ENCODE peak calls at places on chromosome 1, in eight cellular contexts. S is Peyer's patch, U is AG10803, H is AG04449, M is astrocyte, I is astrocyte of the cerebellum, O is tibial artery, P is mucosa of descending colon. B is an unnamed sample.

GRCh38 chr1:184556665-184557064 is 169.8 kb downstream of the C1orf21 start:
- DNase-seq in I (no peak), H (no peak), M (no peak), S (no peak), U (no peak), P (no peak), O (no peak), B (no peak)

GRCh38 chr1:191320062-191320461 is 838.2 kb upstream of the RGS18 start:
- DNase-seq in O (no peak), U (no peak), P (no peak), S (no peak), H (no peak), M (no peak), I (no peak), B (no peak)

GRCh38 chr1:201397675-201398074 is 1.4 kb downstream of the LAD1 start:
- DNase-seq in H (no peak), P (peak), S (peak), M (no peak), I (no peak), U (no peak), O (no peak), B (no peak)

GRCh38 chr1:47389735-47390134 is 26.4 kb upstream of the FOXE3 start:
- DNase-seq in P (no peak), O (no peak), S (no peak), H (no peak), U (no peak), I (no peak), M (no peak), B (no peak)

GRCh38 chr1:185864331-185864730 is 130.1 kb downstream of the HMCN1 start:
- DNase-seq in H (no peak), U (no peak), P (no peak), S (no peak), I (no peak), O (no peak), M (peak), B (no peak)

GRCh38 chr1:89810880-89811279 is 10.0 kb upstream of the LRRC8D start:
- DNase-seq in H (no peak), M (no peak), P (no peak), U (no peak), I (no peak), O (no peak), S (no peak), B (no peak)

GRCh38 chr1:99717005-99717404 is 49.4 kb downstream of the FRRS1 start:
- DNase-seq in O (no peak), H (no peak), M (no peak), U (no peak), S (no peak), I (no peak), P (no peak), B (no peak)

GRCh38 chr1:214551052-214551435 is 358 bp downstream of the PTPN14 start:
- DNase-seq in P (peak), M (no peak), U (no peak), I (no peak), H (no peak), S (no peak), O (peak), B (peak)

GRCh38 chr1:173666646-173667045 is 3.0 kb downstream of the ANKRD45 start:
- DNase-seq in S (no peak), I (no peak), H (no peak), M (peak), U (no peak), P (no peak), O (no peak), B (no peak)

GRCh38 chr1:91744973-91745648 is 140.8 kb downstream of the TGFBR3 start:
- DNase-seq in H (no peak), M (no peak), U (peak), P (no peak), S (no peak), O (peak), I (no peak), B (no peak)

GRCh38 chr1:160093624-160094290 is 4.7 kb downstream of the IGSF8 start:
- DNase-seq in M (no peak), I (no peak), U (no peak), O (no peak), S (no peak), P (peak), H (no peak), B (no peak)

GRCh38 chr1:74767490-74767889 is 34.5 kb downstream of the TYW3 start:
- DNase-seq in I (no peak), M (no peak), P (no peak), U (peak), S (no peak), H (no peak), O (no peak), B (no peak)

GRCh38 chr1:210250665-210250997 is 18.0 kb downstream of the SERTAD4 start:
- DNase-seq in I (no peak), P (peak), M (no peak), U (no peak), H (no peak), S (no peak), O (peak), B (no peak)

GRCh38 chr1:227886993-227887696 is 60.6 kb downstream of the WNT9A start:
- DNase-seq in M (peak), O (peak), I (no peak), S (peak), H (no peak), U (peak), P (peak), B (no peak)

GRCh38 chr1:178010674-178011073 is 40.8 kb upstream of the SEC16B start:
- DNase-seq in P (no peak), M (no peak), U (no peak), H (no peak), I (no peak), S (peak), O (no peak), B (no peak)

GRCh38 chr1:207866471-207867135 is 44.3 kb downstream of the CD34 start:
- DNase-seq in S (peak), O (peak), I (no peak), U (peak), P (no peak), M (no peak), H (no peak), B (no peak)

DNA sequence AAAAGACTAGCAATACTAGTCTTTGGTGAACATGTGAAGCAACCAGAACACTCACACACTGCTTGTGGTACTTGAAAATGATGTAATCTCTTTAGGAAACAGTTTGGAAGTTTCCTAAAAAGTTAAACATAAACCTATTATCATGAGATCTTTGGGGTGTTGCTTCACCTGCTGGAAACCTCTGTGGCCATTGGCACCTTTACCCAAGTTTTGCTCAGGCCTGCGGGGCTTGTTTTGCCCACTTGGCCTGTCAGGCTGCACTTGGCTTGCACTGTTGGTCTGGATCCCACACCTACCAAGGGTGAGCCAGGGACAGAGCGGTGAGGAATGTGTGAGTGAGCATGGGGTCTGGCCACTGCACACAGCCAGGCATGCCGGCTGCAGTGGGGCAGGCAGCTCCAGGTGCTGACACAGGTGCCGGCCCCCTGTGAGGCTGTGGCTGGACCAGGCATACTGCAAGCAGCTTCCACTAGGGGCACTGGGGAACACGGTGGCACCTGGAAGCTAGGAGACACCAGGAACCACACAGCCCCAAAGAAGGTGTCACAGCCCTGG is 14.4 kb upstream of the FNBP1L start:
- DNase-seq in I (no peak), U (no peak), H (no peak), O (no peak), S (no peak), M (no peak), P (peak), B (no peak)
- TF ChIP-seq CTCF in I (no peak), U (peak), H (peak), O (no peak), S (peak), M (no peak), P (no peak), B (no peak)

GRCh38 chr1:1374861-1375662 is at the start of gene AURKAIP1:
- DNase-seq in H (peak), O (peak), S (peak), I (peak), M (peak), P (peak), U (peak), B (peak)
- TF ChIP-seq CTCF in H (peak), O (no peak), S (peak), I (peak), M (no peak), P (peak), U (peak), B (peak)

GRCh38 chr1:11528636-11529121 is 49.7 kb downstream of the DISP3 start:
- DNase-seq in U (no peak), O (peak), P (no peak), H (no peak), S (no peak), M (no peak), I (no peak), B (no peak)
- TF ChIP-seq CTCF in U (no peak), O (no peak), P (no peak), H (no peak), S (no peak), M (no peak), I (no peak), B (no peak)

DNA sequence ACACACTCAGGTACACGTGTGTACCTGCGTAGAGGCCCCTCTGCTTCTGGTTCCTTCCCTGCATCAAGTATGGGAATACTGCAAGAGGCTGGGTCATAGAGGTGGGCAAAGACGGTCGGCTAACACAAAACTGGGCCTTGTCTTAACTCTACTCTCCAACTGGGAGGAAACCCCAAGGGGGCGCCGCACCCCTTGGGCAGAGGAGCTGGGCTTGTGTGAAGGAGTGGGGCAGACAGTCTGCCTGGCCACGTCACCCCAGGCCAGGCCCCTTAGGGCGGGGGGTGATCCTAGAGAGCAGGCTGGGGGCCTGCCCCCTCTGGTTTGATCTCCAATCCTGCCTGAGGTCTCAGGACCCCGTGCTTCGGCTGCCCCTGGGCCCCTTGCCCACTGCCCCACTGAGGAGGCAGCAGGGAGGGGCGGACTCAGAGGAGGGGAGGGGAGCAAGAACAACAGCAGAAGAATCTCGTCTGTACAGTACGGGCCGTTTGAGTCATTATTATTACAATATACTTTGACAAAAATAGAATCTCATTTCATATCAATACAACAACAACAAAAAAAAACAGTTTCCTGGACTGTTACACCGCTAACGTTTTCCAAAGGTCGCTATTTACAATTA is 34.7 kb downstream of the MEF2D start:
- DNase-seq in U (no peak), I (no peak), H (no peak), M (no peak), O (no peak), S (no peak), P (peak), B (no peak)
- TF ChIP-seq CTCF in U (peak), I (peak), H (peak), M (no peak), O (no peak), S (no peak), P (no peak), B (no peak)